ENCODE peak calls at places on chromosomes 4 and X, in eight cellular contexts. One of them, this sample, is unnamed.

GRCh38 chrX:79719568-79720231 is 294.9 kb upstream of the TBX22 start:
- DNase-seq in fibroblast of mammary gland: no peak
- DNase-seq in brain microvascular endothelial cell: no peak
- DNase-seq in CD14-positive monocyte: no peak
- DNase-seq in ascending aorta: no peak
- DNase-seq in endodermal cell: no peak
- DNase-seq in cardiac fibroblast: no peak
- DNase-seq in AG10803: no peak
- DNase-seq in this sample: no peak

GRCh38 chrX:23228950-23229448 is 105.7 kb upstream of the PTCHD1 start:
- DNase-seq in fibroblast of mammary gland: no peak
- DNase-seq in brain microvascular endothelial cell: no peak
- DNase-seq in CD14-positive monocyte: no peak
- DNase-seq in ascending aorta: no peak
- DNase-seq in endodermal cell: peak
- DNase-seq in cardiac fibroblast: no peak
- DNase-seq in AG10803: no peak
- DNase-seq in this sample: no peak

GRCh38 chr4:3783691-3784306 is 17.6 kb downstream of the ADRA2C start:
- DNase-seq in fibroblast of mammary gland: no peak
- DNase-seq in brain microvascular endothelial cell: peak
- DNase-seq in CD14-positive monocyte: no peak
- DNase-seq in ascending aorta: no peak
- DNase-seq in endodermal cell: peak
- DNase-seq in cardiac fibroblast: no peak
- DNase-seq in AG10803: no peak
- DNase-seq in this sample: no peak

GRCh38 chr4:94621491-94622080 is 136.2 kb upstream of the BMPR1B start:
- DNase-seq in fibroblast of mammary gland: peak
- DNase-seq in brain microvascular endothelial cell: peak
- DNase-seq in CD14-positive monocyte: no peak
- DNase-seq in ascending aorta: no peak
- DNase-seq in endodermal cell: no peak
- DNase-seq in cardiac fibroblast: peak
- DNase-seq in AG10803: peak
- DNase-seq in this sample: peak

GRCh38 chr4:148510211-148510610 is 68.0 kb upstream of the NR3C2 start:
- DNase-seq in fibroblast of mammary gland: no peak
- DNase-seq in brain microvascular endothelial cell: no peak
- DNase-seq in CD14-positive monocyte: no peak
- DNase-seq in ascending aorta: no peak
- DNase-seq in endodermal cell: no peak
- DNase-seq in cardiac fibroblast: no peak
- DNase-seq in AG10803: no peak
- DNase-seq in this sample: no peak

GRCh38 chr4:159010563-159011260 is 92.2 kb upstream of the RAPGEF2 start:
- DNase-seq in fibroblast of mammary gland: peak
- DNase-seq in brain microvascular endothelial cell: no peak
- DNase-seq in CD14-positive monocyte: no peak
- DNase-seq in ascending aorta: peak
- DNase-seq in endodermal cell: no peak
- DNase-seq in cardiac fibroblast: peak
- DNase-seq in AG10803: peak
- DNase-seq in this sample: peak

GRCh38 chr4:95290702-95291101 is 258.1 kb downstream of the UNC5C start:
- DNase-seq in fibroblast of mammary gland: no peak
- DNase-seq in brain microvascular endothelial cell: no peak
- DNase-seq in CD14-positive monocyte: no peak
- DNase-seq in ascending aorta: no peak
- DNase-seq in endodermal cell: no peak
- DNase-seq in cardiac fibroblast: no peak
- DNase-seq in AG10803: no peak
- DNase-seq in this sample: no peak

GRCh38 chr4:6494431-6495295 is 22.2 kb upstream of the PPP2R2C start:
- DNase-seq in fibroblast of mammary gland: no peak
- DNase-seq in brain microvascular endothelial cell: no peak
- DNase-seq in CD14-positive monocyte: no peak
- DNase-seq in ascending aorta: peak
- DNase-seq in endodermal cell: no peak
- DNase-seq in cardiac fibroblast: no peak
- DNase-seq in AG10803: no peak
- DNase-seq in this sample: no peak

GRCh38 chr4:140269369-140269768 is 104.1 kb upstream of the SCOC start:
- DNase-seq in fibroblast of mammary gland: no peak
- DNase-seq in brain microvascular endothelial cell: no peak
- DNase-seq in CD14-positive monocyte: no peak
- DNase-seq in ascending aorta: no peak
- DNase-seq in endodermal cell: no peak
- DNase-seq in cardiac fibroblast: no peak
- DNase-seq in AG10803: no peak
- DNase-seq in this sample: no peak

GRCh38 chr4:72112514-72113156 is 80.8 kb downstream of the NPFFR2 start:
- DNase-seq in fibroblast of mammary gland: peak
- DNase-seq in brain microvascular endothelial cell: peak
- DNase-seq in CD14-positive monocyte: no peak
- DNase-seq in ascending aorta: no peak
- DNase-seq in endodermal cell: no peak
- DNase-seq in cardiac fibroblast: peak
- DNase-seq in AG10803: peak
- DNase-seq in this sample: peak

GRCh38 chr4:184755278-184755677 is 21.4 kb upstream of the CENPU start:
- DNase-seq in fibroblast of mammary gland: peak
- DNase-seq in brain microvascular endothelial cell: peak
- DNase-seq in CD14-positive monocyte: no peak
- DNase-seq in ascending aorta: peak
- DNase-seq in endodermal cell: no peak
- DNase-seq in cardiac fibroblast: peak
- DNase-seq in AG10803: peak
- DNase-seq in this sample: peak

GRCh38 chrX:48472225-48472624 is 2.2 kb upstream of the SLC38A5 start:
- DNase-seq in fibroblast of mammary gland: no peak
- DNase-seq in brain microvascular endothelial cell: no peak
- DNase-seq in CD14-positive monocyte: no peak
- DNase-seq in ascending aorta: no peak
- DNase-seq in endodermal cell: no peak
- DNase-seq in cardiac fibroblast: no peak
- DNase-seq in AG10803: no peak
- DNase-seq in this sample: no peak

GRCh38 chr4:182449960-182450359 is 206.8 kb downstream of the TENM3 start:
- DNase-seq in fibroblast of mammary gland: peak
- DNase-seq in brain microvascular endothelial cell: no peak
- DNase-seq in CD14-positive monocyte: no peak
- DNase-seq in ascending aorta: no peak
- DNase-seq in endodermal cell: no peak
- DNase-seq in cardiac fibroblast: no peak
- DNase-seq in AG10803: peak
- DNase-seq in this sample: no peak

GRCh38 chr4:152687974-152688599 is 8.3 kb upstream of the TMEM154 start:
- DNase-seq in fibroblast of mammary gland: no peak
- DNase-seq in brain microvascular endothelial cell: no peak
- DNase-seq in CD14-positive monocyte: no peak
- DNase-seq in ascending aorta: no peak
- DNase-seq in endodermal cell: no peak
- DNase-seq in cardiac fibroblast: no peak
- DNase-seq in AG10803: no peak
- DNase-seq in this sample: no peak

GRCh38 chr4:101989551-101989950 is 199.0 kb downstream of the BANK1 start:
- DNase-seq in fibroblast of mammary gland: no peak
- DNase-seq in brain microvascular endothelial cell: no peak
- DNase-seq in CD14-positive monocyte: no peak
- DNase-seq in ascending aorta: no peak
- DNase-seq in endodermal cell: no peak
- DNase-seq in cardiac fibroblast: no peak
- DNase-seq in AG10803: no peak
- DNase-seq in this sample: no peak

GRCh38 chr4:107755841-107756356 is 35.9 kb upstream of the PAPSS1 start:
- DNase-seq in fibroblast of mammary gland: peak
- DNase-seq in brain microvascular endothelial cell: no peak
- DNase-seq in CD14-positive monocyte: no peak
- DNase-seq in ascending aorta: no peak
- DNase-seq in endodermal cell: no peak
- DNase-seq in cardiac fibroblast: peak
- DNase-seq in AG10803: peak
- DNase-seq in this sample: no peak

GRCh38 chr4:107757293-107757692 is 37.3 kb upstream of the PAPSS1 start:
- DNase-seq in fibroblast of mammary gland: no peak
- DNase-seq in brain microvascular endothelial cell: no peak
- DNase-seq in CD14-positive monocyte: no peak
- DNase-seq in ascending aorta: no peak
- DNase-seq in endodermal cell: no peak
- DNase-seq in cardiac fibroblast: no peak
- DNase-seq in AG10803: no peak
- DNase-seq in this sample: no peak

GRCh38 chr4:107760281-107760947 is 40.4 kb upstream of the PAPSS1 start:
- DNase-seq in fibroblast of mammary gland: peak
- DNase-seq in brain microvascular endothelial cell: no peak
- DNase-seq in CD14-positive monocyte: no peak
- DNase-seq in ascending aorta: no peak
- DNase-seq in endodermal cell: peak
- DNase-seq in cardiac fibroblast: peak
- DNase-seq in AG10803: no peak
- DNase-seq in this sample: no peak

DNA sequence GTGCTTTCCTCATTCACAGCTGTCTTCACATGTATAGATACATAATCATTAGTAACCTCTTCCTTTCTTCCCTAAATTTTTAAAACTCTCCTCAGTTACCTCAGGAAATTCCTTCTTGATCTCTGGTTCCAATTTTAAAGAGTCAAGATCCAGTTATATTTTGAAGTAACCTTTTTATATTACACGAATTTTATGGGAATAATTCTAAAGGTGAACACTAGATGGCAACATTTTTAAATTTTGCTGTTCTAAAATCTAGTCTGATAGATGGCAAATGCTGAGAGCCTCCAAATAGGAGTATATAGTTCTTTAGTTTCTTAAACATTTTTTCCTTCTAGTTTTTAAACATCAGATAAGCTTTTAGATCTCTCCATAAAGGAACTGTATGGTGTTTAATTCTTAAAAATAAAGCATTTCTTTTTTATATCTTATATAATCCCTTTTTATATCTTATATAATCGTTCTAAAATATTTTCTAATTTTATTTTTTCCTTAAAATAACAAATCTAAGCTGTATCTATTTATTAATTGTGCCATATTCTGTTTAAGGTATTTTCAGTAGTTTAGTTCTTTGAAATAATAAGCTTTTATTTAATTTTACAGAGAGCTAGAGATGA is 37.9 kb upstream of the PAPSS1 start:
- DNase-seq in fibroblast of mammary gland: peak
- DNase-seq in brain microvascular endothelial cell: no peak
- DNase-seq in CD14-positive monocyte: no peak
- DNase-seq in ascending aorta: no peak
- DNase-seq in endodermal cell: no peak
- DNase-seq in cardiac fibroblast: peak
- DNase-seq in AG10803: peak
- DNase-seq in this sample: peak
- TF ChIP-seq CTCF in fibroblast of mammary gland: peak
- TF ChIP-seq CTCF in brain microvascular endothelial cell: no peak
- TF ChIP-seq CTCF in CD14-positive monocyte: peak
- TF ChIP-seq CTCF in ascending aorta: peak
- TF ChIP-seq CTCF in endodermal cell: peak
- TF ChIP-seq CTCF in cardiac fibroblast: peak
- TF ChIP-seq CTCF in AG10803: peak
- TF ChIP-seq CTCF in this sample: peak

GRCh38 chr4:161704653-161705052 is 459.1 kb downstream of the FSTL5 start:
- DNase-seq in fibroblast of mammary gland: no peak
- DNase-seq in brain microvascular endothelial cell: no peak
- DNase-seq in CD14-positive monocyte: no peak
- DNase-seq in ascending aorta: no peak
- DNase-seq in endodermal cell: no peak
- DNase-seq in cardiac fibroblast: no peak
- DNase-seq in AG10803: no peak
- DNase-seq in this sample: no peak
- TF ChIP-seq CTCF in fibroblast of mammary gland: no peak
- TF ChIP-seq CTCF in brain microvascular endothelial cell: peak
- TF ChIP-seq CTCF in CD14-positive monocyte: no peak
- TF ChIP-seq CTCF in ascending aorta: no peak
- TF ChIP-seq CTCF in endodermal cell: peak
- TF ChIP-seq CTCF in cardiac fibroblast: no peak
- TF ChIP-seq CTCF in AG10803: no peak
- TF ChIP-seq CTCF in this sample: no peak

DNA sequence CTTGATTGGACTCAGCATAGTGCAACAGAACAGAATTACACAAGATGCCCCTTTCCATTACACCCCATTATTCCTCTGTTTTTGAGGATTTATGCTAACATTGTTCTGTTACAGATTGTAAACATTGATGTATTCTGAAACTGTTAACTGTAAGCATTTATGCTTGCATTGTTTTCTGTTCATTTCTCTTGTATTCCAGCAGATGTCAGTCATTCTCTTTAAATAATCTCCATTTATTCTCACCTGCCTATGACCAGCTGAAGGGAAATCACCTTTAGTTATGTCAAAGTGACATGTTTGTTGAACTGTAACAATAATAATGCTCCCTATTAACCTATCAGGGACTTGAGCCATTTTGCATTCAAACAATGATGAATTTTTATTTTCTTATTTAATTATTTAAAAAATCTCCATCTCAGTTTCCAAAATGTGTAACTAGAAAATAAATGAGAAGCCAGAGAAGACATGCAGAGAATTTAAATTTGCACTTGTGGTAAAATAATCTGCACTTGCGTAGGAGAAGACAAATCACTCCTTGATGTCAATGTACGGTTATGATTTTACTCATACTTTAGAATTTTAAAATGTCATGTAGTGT is 58.0 kb downstream of the SPCS3 start:
- DNase-seq in fibroblast of mammary gland: peak
- DNase-seq in brain microvascular endothelial cell: no peak
- DNase-seq in CD14-positive monocyte: no peak
- DNase-seq in ascending aorta: no peak
- DNase-seq in endodermal cell: no peak
- DNase-seq in cardiac fibroblast: peak
- DNase-seq in AG10803: peak
- DNase-seq in this sample: peak
- TF ChIP-seq CTCF in fibroblast of mammary gland: peak
- TF ChIP-seq CTCF in brain microvascular endothelial cell: peak
- TF ChIP-seq CTCF in CD14-positive monocyte: no peak
- TF ChIP-seq CTCF in ascending aorta: peak
- TF ChIP-seq CTCF in endodermal cell: peak
- TF ChIP-seq CTCF in cardiac fibroblast: peak
- TF ChIP-seq CTCF in AG10803: peak
- TF ChIP-seq CTCF in this sample: peak

GRCh38 chr4:73411731-73412414 is 7.8 kb downstream of the ALB start:
- DNase-seq in fibroblast of mammary gland: no peak
- DNase-seq in brain microvascular endothelial cell: no peak
- DNase-seq in CD14-positive monocyte: no peak
- DNase-seq in ascending aorta: no peak
- DNase-seq in endodermal cell: no peak
- DNase-seq in cardiac fibroblast: no peak
- DNase-seq in AG10803: no peak
- DNase-seq in this sample: no peak
- TF ChIP-seq CTCF in fibroblast of mammary gland: no peak
- TF ChIP-seq CTCF in brain microvascular endothelial cell: no peak
- TF ChIP-seq CTCF in CD14-positive monocyte: no peak
- TF ChIP-seq CTCF in ascending aorta: no peak
- TF ChIP-seq CTCF in endodermal cell: no peak
- TF ChIP-seq CTCF in cardiac fibroblast: no peak
- TF ChIP-seq CTCF in AG10803: no peak
- TF ChIP-seq CTCF in this sample: no peak